ENCODE peak calls at places on chromosomes 1 and 21, in six cellular contexts. I is PC-3; U is naive thymus-derived CD4-positive, alpha-beta T cell; T is tibial artery; R is prostate gland; M is heart right ventricle. N is an unnamed sample.

GRCh38 chr1:206873603-206874188 is 8.3 kb downstream of the IL20 start:
- DNase-seq in I (peak), U (no peak), T (no peak), R (no peak), M (no peak), N (no peak)

GRCh38 chr1:22584001-22584557 is 20.8 kb downstream of the EPHA8 start:
- DNase-seq in I (no peak), U (no peak), T (no peak), R (no peak), M (no peak), N (no peak)

GRCh38 chr1:232149302-232150201 is 480.4 kb downstream of the SIPA1L2 start:
- DNase-seq in I (peak), U (no peak), T (no peak), R (no peak), M (no peak), N (no peak)

GRCh38 chr1:113872219-113872934 is 865 bp upstream of the PTPN22 start:
- DNase-seq in I (no peak), U (peak), T (no peak), R (no peak), M (no peak), N (no peak)

GRCh38 chr1:161890574-161890973 is 124.5 kb downstream of the ATF6 start:
- DNase-seq in I (no peak), U (no peak), T (no peak), R (no peak), M (no peak), N (no peak)

GRCh38 chr21:41369105-41369914 is 7.5 kb downstream of the MX2 start:
- DNase-seq in I (no peak), U (peak), T (no peak), R (no peak), M (peak), N (no peak)

GRCh38 chr21:34553199-34553952 is 41.4 kb upstream of the KCNE1 start:
- DNase-seq in I (peak), U (no peak), T (no peak), R (no peak), M (no peak), N (no peak)

GRCh38 chr1:31013187-31013864 is 52.2 kb downstream of the PUM1 start:
- DNase-seq in I (no peak), U (no peak), T (no peak), R (no peak), M (no peak), N (no peak)

GRCh38 chr1:227169322-227169721 is 149.0 kb downstream of the CDC42BPA start:
- DNase-seq in I (no peak), U (no peak), T (no peak), R (no peak), M (no peak), N (no peak)

GRCh38 chr1:91684599-91685196 is 184.0 kb downstream of the CDC7 start:
- DNase-seq in I (no peak), U (peak), T (no peak), R (no peak), M (peak), N (no peak)

GRCh38 chr21:15330872-15331271 is 266.1 kb upstream of the NRIP1 start:
- DNase-seq in I (no peak), U (no peak), T (no peak), R (no peak), M (no peak), N (no peak)

GRCh38 chr1:61956774-61957173 is 214.5 kb downstream of the PATJ start:
- DNase-seq in I (no peak), U (no peak), T (no peak), R (no peak), M (no peak), N (no peak)

GRCh38 chr1:21626921-21627339 is 42.2 kb downstream of the RAP1GAP start:
- DNase-seq in I (peak), U (no peak), T (no peak), R (no peak), M (no peak), N (no peak)

GRCh38 chr1:245915851-245916250 is 591.2 kb downstream of the SMYD3 start:
- DNase-seq in I (no peak), U (no peak), T (no peak), R (no peak), M (no peak), N (no peak)

GRCh38 chr1:109644670-109645069 is 11.2 kb upstream of the GSTM4 start:
- DNase-seq in I (no peak), U (no peak), T (no peak), R (no peak), M (no peak), N (no peak)

GRCh38 chr1:156752843-156753486 is 1.5 kb upstream of the HDGF start:
- DNase-seq in I (no peak), U (no peak), T (no peak), R (no peak), M (no peak), N (no peak)

GRCh38 chr21:45306453-45306831 is 18.7 kb upstream of the POFUT2 start:
- DNase-seq in I (no peak), U (no peak), T (no peak), R (no peak), M (no peak), N (no peak)
- H3K27ac ChIP-seq in I (no peak), U (no peak), T (peak), R (no peak), M (peak), N (peak)

DNA sequence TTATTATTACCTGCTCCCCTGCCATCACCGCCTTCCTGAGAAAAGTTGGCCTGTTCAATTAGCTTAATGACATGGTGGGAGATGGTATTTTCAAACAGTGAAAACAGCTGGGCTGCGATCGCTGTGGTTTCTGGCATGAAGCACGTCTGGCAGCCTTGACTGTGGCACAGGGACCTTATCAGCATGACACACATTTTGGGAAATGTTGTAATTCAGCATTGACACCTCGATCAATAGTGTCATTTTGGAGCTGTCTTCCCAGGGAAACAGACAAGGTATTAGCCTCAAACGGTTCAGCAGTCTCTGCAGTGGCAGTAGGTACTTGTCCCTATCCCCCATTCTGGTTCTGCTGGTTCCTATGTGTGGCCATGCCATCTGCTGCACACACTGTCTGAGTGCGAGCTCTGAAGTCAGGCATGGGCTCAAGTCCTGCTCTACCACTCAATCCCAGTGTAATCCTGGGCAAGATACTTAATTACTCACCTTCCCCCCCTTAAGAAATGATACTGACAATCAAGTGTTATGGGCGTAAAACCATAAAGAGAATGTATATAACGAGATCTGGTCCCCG is 154.5 kb upstream of the KCND3 start:
- DNase-seq in I (no peak), U (no peak), T (no peak), R (no peak), M (no peak), N (no peak)
- H3K4me3 ChIP-seq in I (no peak), U (no peak), T (no peak), R (no peak), M (no peak), N (no peak)

GRCh38 chr1:223721658-223722606 is 9.6 kb downstream of the CAPN2 start:
- DNase-seq in I (no peak), U (no peak), T (no peak), R (no peak), M (no peak), N (no peak)
- H3K27ac ChIP-seq in I (peak), U (no peak), T (peak), R (no peak), M (no peak), N (peak)

GRCh38 chr1:158105342-158105741 is 75.4 kb upstream of the CD1D start:
- DNase-seq in I (no peak), U (no peak), T (no peak), R (no peak), M (no peak), N (no peak)
- H3K4me3 ChIP-seq in I (no peak), U (no peak), T (no peak), R (no peak), M (no peak), N (no peak)

GRCh38 chr21:46095106-46095719 is 2.7 kb upstream of the COL6A2 start:
- DNase-seq in I (no peak), U (no peak), T (no peak), R (no peak), M (no peak), N (peak)
- H3K27ac ChIP-seq in I (no peak), U (no peak), T (peak), R (no peak), M (peak), N (peak)

GRCh38 chr1:230291731-230292620 is 134.2 kb downstream of the PGBD5 start:
- DNase-seq in I (no peak), U (no peak), T (peak), R (no peak), M (no peak), N (no peak)
- H3K4me3 ChIP-seq in I (no peak), U (no peak), T (no peak), R (no peak), M (no peak), N (no peak)

GRCh38 chr1:235093685-235094592 is 34.7 kb downstream of the TOMM20 start:
- DNase-seq in I (peak), U (peak), T (peak), R (peak), M (peak), N (no peak)
- H3K27ac ChIP-seq in I (no peak), U (no peak), T (no peak), R (no peak), M (peak), N (peak)

GRCh38 chr1:224615861-224616760 is at the start of gene CNIH3:
- DNase-seq in I (peak), U (no peak), T (no peak), R (peak), M (no peak), N (no peak)

GRCh38 chr1:224617410-224618361 is 1.6 kb downstream of the CNIH3 start:
- DNase-seq in I (no peak), U (no peak), T (no peak), R (no peak), M (no peak), N (no peak)

GRCh38 chr1:224620105-224620504 is 4.0 kb downstream of the CNIH3 start:
- DNase-seq in I (no peak), U (no peak), T (no peak), R (no peak), M (no peak), N (no peak)

GRCh38 chr1:224619209-224619608 is 3.1 kb downstream of the CNIH3 start:
- DNase-seq in I (no peak), U (no peak), T (no peak), R (no peak), M (no peak), N (no peak)

GRCh38 chr1:224616761-224617409 is 768 bp downstream of the CNIH3 start:
- DNase-seq in I (no peak), U (no peak), T (no peak), R (no peak), M (no peak), N (no peak)
- H3K4me3 ChIP-seq in I (peak), U (peak), T (no peak), R (peak), M (peak), N (peak)

GRCh38 chr21:37228003-37228400 is 39.1 kb downstream of the VPS26C start:
- DNase-seq in I (no peak), U (no peak), T (no peak), R (no peak), M (no peak), N (no peak)
- H3K27ac ChIP-seq in I (no peak), U (no peak), T (no peak), R (no peak), M (no peak), N (no peak)

N was measured in coronary artery.